ENCODE peak calls at places on chromosomes 7 and 10, in four cellular contexts. A is substantia nigra, J is NCI-H524 treated with DMSO at 0.1 percent for 48 hours, B is heart left ventricle. N is an unnamed sample.

GRCh38 chr10:65941098-65941655 is 984.7 kb upstream of the LRRTM3 start:
- DNase-seq in A (no peak), J (no peak), B (no peak), N (no peak)

GRCh38 chr10:63241898-63242297 is 108.8 kb downstream of the NRBF2 start:
- DNase-seq in A (no peak), J (no peak), B (no peak), N (no peak)

GRCh38 chr10:844552-844951 is 87.0 kb downstream of the LARP4B start:
- DNase-seq in B (no peak), J (no peak), A (no peak), N (no peak)

GRCh38 chr7:156060925-156061324 is 248.7 kb upstream of the SHH start:
- DNase-seq in J (no peak), B (no peak), A (no peak), N (no peak)

GRCh38 chr10:110497438-110498086 is at the start of gene DUSP5:
- DNase-seq in A (peak), J (peak), B (peak), N (peak)

GRCh38 chr10:61882621-61883375 is 18.7 kb upstream of the ARID5B start:
- DNase-seq in B (no peak), J (no peak), A (no peak), N (no peak)

GRCh38 chr10:17989908-17990767 is 38.4 kb downstream of the SLC39A12 start:
- DNase-seq in B (no peak), A (no peak), J (no peak), N (no peak)

GRCh38 chr7:11742496-11742895 is 89.5 kb downstream of the THSD7A start:
- DNase-seq in J (no peak), A (no peak), B (no peak), N (no peak)

GRCh38 chr10:72084094-72084459 is 4.3 kb downstream of the SPOCK2 start:
- DNase-seq in J (no peak), B (no peak), A (no peak), N (no peak)

GRCh38 chr7:135673360-135673706 is 11.0 kb downstream of the STMP1 start:
- DNase-seq in A (no peak), B (no peak), J (no peak), N (no peak)

GRCh38 chr10:105068497-105068896 is 427.4 kb downstream of the SORCS3 start:
- DNase-seq in A (no peak), B (no peak), J (no peak), N (no peak)

GRCh38 chr7:144133307-144133706 is 10.3 kb downstream of the OR2A14 start:
- DNase-seq in A (no peak), J (no peak), B (no peak), N (no peak)

GRCh38 chr10:102850025-102850518 is 4.0 kb upstream of the BORCS7 start:
- DNase-seq in J (no peak), B (no peak), A (no peak), N (no peak)

GRCh38 chr10:71623098-71623985 is 96.2 kb downstream of the C10orf105 start:
- DNase-seq in B (no peak), J (no peak), A (peak), N (peak)

GRCh38 chr7:69878015-69878414 is 279.7 kb downstream of the AUTS2 start:
- DNase-seq in J (no peak), B (no peak), A (no peak), N (no peak)

GRCh38 chr7:1941464-1942025 is 271.5 kb downstream of the ELFN1 start:
- DNase-seq in J (no peak), B (no peak), A (no peak), N (no peak)

GRCh38 chr7:50748472-50748871 is 34.2 kb downstream of the GRB10 start:
- DNase-seq in A (no peak), B (no peak), J (no peak), N (no peak)

GRCh38 chr7:57876-58275 is 134.5 kb upstream of the FAM20C start:
- DNase-seq in A (no peak), J (no peak), B (no peak), N (no peak)

GRCh38 chr10:97931041-97931440 is 81.4 kb downstream of the GOLGA7B start:
- DNase-seq in A (no peak), B (no peak), J (no peak), N (no peak)

GRCh38 chr10:88080213-88080612 is 216.8 kb downstream of the PTEN start:
- DNase-seq in A (no peak), B (no peak), J (no peak), N (no peak)

GRCh38 chr7:131629203-131629871 is 72.9 kb upstream of the PODXL start:
- DNase-seq in B (peak), A (no peak), J (no peak), N (no peak)

GRCh38 chr10:122019414-122019975 is 30.5 kb downstream of the TACC2 start:
- DNase-seq in J (no peak), B (no peak), A (no peak), N (no peak)

GRCh38 chr10:11218395-11218794 is 200.7 kb downstream of the CELF2 start:
- DNase-seq in J (no peak), B (no peak), A (no peak), N (no peak)

GRCh38 chr7:70356324-70356797 is 758.1 kb downstream of the AUTS2 start:
- DNase-seq in B (no peak), A (no peak), J (peak), N (no peak)

N was measured in nucleus accumbens.